ENCODE peak calls at places on chromosome 2, in eight cellular contexts. S is uterus, I is tibial nerve, F is Peyer's patch, G is testis, H is A673, C is hepatocyte, D is neural progenitor cell. B is an unnamed sample.

GRCh38 chr2:30287857-30288513 is 56.7 kb downstream of the LBH start:
- DNase-seq in S (no peak), I (no peak), F (no peak), G (no peak), H (no peak), C (no peak), D (no peak), B (no peak)

GRCh38 chr2:112679484-112679883 is 33.7 kb downstream of the SLC20A1 start:
- DNase-seq in S (no peak), I (no peak), F (no peak), G (no peak), H (no peak), C (no peak), D (no peak), B (peak; percentile 80)

GRCh38 chr2:238158807-238159539 is at the start of gene ERFE:
- DNase-seq in S (no peak), I (no peak), F (peak; percentile 65), G (peak; percentile 40), H (peak; percentile 77), C (peak; percentile 79), D (peak; percentile 88), B (peak; percentile 77)

GRCh38 chr2:119422521-119422920 is 9.1 kb upstream of the TMEM37 start:
- DNase-seq in S (no peak), I (no peak), F (no peak), G (no peak), H (no peak), C (no peak), D (no peak), B (no peak)

GRCh38 chr2:99624682-99625081 is 134.9 kb upstream of the REV1 start:
- DNase-seq in S (no peak), I (no peak), F (no peak), G (peak; percentile 50), H (no peak), C (no peak), D (no peak), B (no peak)

GRCh38 chr2:191636235-191636543 is 41.7 kb upstream of the NABP1 start:
- DNase-seq in S (no peak), I (no peak), F (no peak), G (no peak), H (no peak), C (no peak), D (no peak), B (no peak)

GRCh38 chr2:233814063-233814435 is 35.9 kb downstream of the MROH2A start:
- DNase-seq in S (no peak), I (no peak), F (no peak), G (no peak), H (peak; percentile 23), C (no peak), D (peak; percentile 20), B (no peak)

GRCh38 chr2:121532347-121532766 is 1.7 kb downstream of the RNU4ATAC start:
- DNase-seq in S (no peak), I (no peak), F (no peak), G (no peak), H (peak; percentile 67), C (no peak), D (no peak), B (no peak)

GRCh38 chr2:18791172-18791797 is 201.9 kb upstream of the NT5C1B start:
- DNase-seq in S (no peak), I (no peak), F (no peak), G (no peak), H (no peak), C (peak; percentile 12), D (no peak), B (no peak)

GRCh38 chr2:71494523-71495155 is 41.3 kb downstream of the DYSF start:
- DNase-seq in S (no peak), I (no peak), F (no peak), G (no peak), H (no peak), C (no peak), D (no peak), B (no peak)

GRCh38 chr2:88199912-88200682 is 30.0 kb downstream of the THNSL2 start:
- DNase-seq in S (no peak), I (peak; percentile 26), F (no peak), G (peak; percentile 50), H (no peak), C (peak; percentile 48), D (peak; percentile 74), B (no peak)

GRCh38 chr2:148999451-148999891 is 39.0 kb upstream of the LYPD6B start:
- DNase-seq in S (no peak), I (no peak), F (no peak), G (no peak), H (no peak), C (peak; percentile 70), D (peak; percentile 28), B (no peak)

GRCh38 chr2:73130790-73131189 is 18.0 kb upstream of the RAB11FIP5 start:
- DNase-seq in S (no peak), I (no peak), F (no peak), G (no peak), H (no peak), C (no peak), D (no peak), B (no peak)

GRCh38 chr2:239983004-239983778 is 42.0 kb downstream of the NDUFA10 start:
- DNase-seq in S (no peak), I (no peak), F (no peak), G (no peak), H (no peak), C (no peak), D (no peak), B (no peak)

GRCh38 chr2:129709956-129710598 is 269.4 kb upstream of the RAB6C start:
- DNase-seq in S (no peak), I (no peak), F (no peak), G (no peak), H (no peak), C (no peak), D (peak; percentile 13), B (no peak)

GRCh38 chr2:109647636-109648035 is 33.5 kb downstream of the SOWAHC start:
- DNase-seq in S (no peak), I (no peak), F (no peak), G (no peak), H (no peak), C (no peak), D (no peak), B (no peak)

GRCh38 chr2:217092710-217093379 is 233.0 kb upstream of the TNP1 start:
- DNase-seq in S (no peak), I (no peak), F (no peak), G (no peak), H (no peak), C (peak; percentile 22), D (no peak), B (no peak)

GRCh38 chr2:237669628-237670351 is 42.4 kb downstream of the LRRFIP1 start:
- DNase-seq in S (peak; percentile 97), I (peak; percentile 75), F (no peak), G (no peak), H (peak; percentile 44), C (peak; percentile 67), D (no peak), B (peak; percentile 78)

GRCh38 chr2:65367517-65367916 is 64.9 kb downstream of the SPRED2 start:
- DNase-seq in S (peak; percentile 60), I (no peak), F (no peak), G (no peak), H (peak; percentile 81), C (peak; percentile 48), D (no peak), B (no peak)

GRCh38 chr2:24881623-24882022 is 38.4 kb downstream of the ADCY3 start:
- DNase-seq in S (no peak), I (no peak), F (no peak), G (no peak), H (no peak), C (no peak), D (no peak), B (no peak)

GRCh38 chr2:190533968-190534309 is 583 bp downstream of the NEMP2 start:
- DNase-seq in S (no peak), I (no peak), F (peak; percentile 52), G (peak; percentile 55), H (no peak), C (peak; percentile 43), D (no peak), B (no peak)

GRCh38 chr2:226529556-226529955 is 270.1 kb downstream of the IRS1 start:
- DNase-seq in S (no peak), I (no peak), F (no peak), G (no peak), H (no peak), C (no peak), D (no peak), B (no peak)
- H3K4me3 ChIP-seq in S (no peak overlapping the region), I (no peak overlapping the region), F (no peak overlapping the region), G (no peak overlapping the region), H (no peak overlapping the region), C (no peak overlapping the region), D (no peak overlapping the region), B (no peak overlapping the region)

GRCh38 chr2:85237849-85238570 is 89.8 kb downstream of the TGOLN2 start:
- DNase-seq in S (no peak), I (no peak), F (no peak), G (no peak), H (no peak), C (no peak), D (peak; percentile 79), B (no peak)
- TF ChIP-seq CTCF in S (no peak), I (no peak), F (no peak), G (no peak), H (no peak), C (no peak), D (no peak), B (no peak)

GRCh38 chr2:23452853-23453420 is 68.0 kb downstream of the KLHL29 start:
- DNase-seq in S (no peak), I (no peak), F (no peak), G (no peak), H (peak; percentile 42), C (no peak), D (no peak), B (no peak)
- H3K27me3 ChIP-seq in S (no peaks in the 10 kb centered on the region), I (no peaks in the 10 kb centered on the region), F (no peaks in the 10 kb centered on the region), G (no peaks in the 10 kb centered on the region), H (no peaks in the 10 kb centered on the region), C (no peaks in the 10 kb centered on the region), D (no peaks in the 10 kb centered on the region), B (no peaks in the 10 kb centered on the region)

DNA sequence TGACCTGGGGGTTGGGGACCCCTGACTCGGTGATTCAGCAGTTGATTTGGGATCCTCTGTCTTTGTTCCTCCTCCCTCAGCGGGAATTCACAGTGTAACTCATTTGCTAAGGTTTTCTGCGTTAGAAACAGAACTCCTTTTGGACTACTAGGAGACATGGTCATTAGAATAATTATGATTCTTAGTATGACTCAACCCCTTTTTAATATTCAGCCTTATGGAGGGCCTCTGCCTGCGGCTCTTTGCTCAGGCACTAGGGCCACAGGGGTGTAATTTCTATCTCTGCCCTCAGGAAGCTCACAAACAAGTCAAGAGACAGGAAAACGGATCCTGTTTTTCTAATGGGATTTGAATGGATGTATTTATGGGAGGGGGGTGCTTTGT is 117.4 kb downstream of the SPTBN1 start:
- DNase-seq in S (no peak), I (no peak), F (no peak), G (no peak), H (peak; percentile 58), C (no peak), D (no peak), B (no peak)
- H3K4me3 ChIP-seq in S (no peak overlapping the region), I (no peak overlapping the region), F (peak overlapping the region; percentile 3), G (no peak overlapping the region), H (no peak overlapping the region), C (no peak overlapping the region), D (no peak overlapping the region), B (no peak overlapping the region)

B was measured in psoas muscle.